ENCODE peak calls at places on chromosomes 12 and 14, in seven cellular contexts. F, C, S, R, A, P and T are unnamed samples.

GRCh38 chr12:46218509-46219095 is 50.2 kb downstream of the SLC38A1 start:
- DNase-seq in F (no peak), C (no peak), S (no peak), R (no peak), A (no peak), P (no peak), T (no peak)

GRCh38 chr12:3231399-3231876 is 154.3 kb downstream of the TSPAN9 start:
- DNase-seq in F (no peak), C (peak; percentile 68), S (no peak), R (no peak), A (peak; percentile 67), P (no peak), T (no peak)

GRCh38 chr12:1993871-1994371 is 10.3 kb downstream of the DCP1B start:
- DNase-seq in F (no peak), C (no peak), S (peak; percentile 95), R (no peak), A (no peak), P (no peak), T (no peak)

GRCh38 chr12:125185740-125186470 is 120.7 kb downstream of the AACS start:
- DNase-seq in F (peak; percentile 38), C (peak; percentile 72), S (peak; percentile 72), R (peak; percentile 63), A (peak; percentile 93), P (no peak), T (peak; percentile 52)

GRCh38 chr14:60276347-60276746 is 27.3 kb downstream of the PPM1A start:
- DNase-seq in F (no peak), C (no peak), S (no peak), R (no peak), A (no peak), P (no peak), T (no peak)

GRCh38 chr12:107990325-107990724 is 138.8 kb upstream of the WSCD2 start:
- DNase-seq in F (no peak), C (no peak), S (peak; percentile 17), R (peak; percentile 46), A (peak; percentile 74), P (no peak), T (no peak)

GRCh38 chr12:21776242-21776641 is 1.7 kb upstream of the KCNJ8 start:
- DNase-seq in F (no peak), C (no peak), S (no peak), R (no peak), A (no peak), P (no peak), T (no peak)

GRCh38 chr12:104846056-104846762 is 111.9 kb downstream of the SLC41A2 start:
- DNase-seq in F (no peak), C (no peak), S (no peak), R (no peak), A (no peak), P (no peak), T (no peak)

GRCh38 chr12:64780531-64781373 is 21.5 kb upstream of the GNS start:
- DNase-seq in F (no peak), C (peak; percentile 70), S (no peak), R (no peak), A (peak; percentile 53), P (no peak), T (peak; percentile 36)

GRCh38 chr12:49507139-49507538 is 31.7 kb upstream of the KCNH3 start:
- DNase-seq in F (no peak), C (no peak), S (peak; percentile 91), R (no peak), A (no peak), P (no peak), T (no peak)

GRCh38 chr14:51228890-51229289 is 11.2 kb upstream of the TMX1 start:
- DNase-seq in F (no peak), C (no peak), S (no peak), R (no peak), A (no peak), P (no peak), T (no peak)

GRCh38 chr12:30977124-30977523 is 50.6 kb downstream of the TSPAN11 start:
- DNase-seq in F (no peak), C (no peak), S (no peak), R (no peak), A (no peak), P (no peak), T (no peak)

GRCh38 chr14:101552786-101553231 is 8.5 kb upstream of the DIO3 start:
- DNase-seq in F (no peak), C (no peak), S (no peak), R (no peak), A (no peak), P (no peak), T (no peak)

GRCh38 chr12:130124605-130125244 is 37.5 kb upstream of the FZD10 start:
- DNase-seq in F (no peak), C (no peak), S (no peak), R (no peak), A (no peak), P (no peak), T (no peak)

GRCh38 chr12:40224439-40225291 is at the start of gene LRRK2:
- DNase-seq in F (no peak), C (peak; percentile 92), S (peak; percentile 15), R (no peak), A (peak; percentile 41), P (peak; percentile 25), T (no peak)

GRCh38 chr12:4899361-4899760 is 10.3 kb upstream of the KCNA1 start:
- DNase-seq in F (no peak), C (no peak), S (no peak), R (no peak), A (no peak), P (no peak), T (no peak)

GRCh38 chr14:77033622-77034521 is 5.4 kb upstream of the IRF2BPL start:
- DNase-seq in F (peak; percentile 80), C (peak; percentile 93), S (peak; percentile 91), R (peak; percentile 74), A (peak; percentile 95), P (no peak), T (peak; percentile 79)

GRCh38 chr14:30656190-30656632 is 34.1 kb downstream of the SCFD1 start:
- DNase-seq in F (no peak), C (no peak), S (peak; percentile 21), R (peak; percentile 28), A (peak; percentile 34), P (no peak), T (no peak)

GRCh38 chr14:37172024-37172869 is at the start of gene SLC25A21:
- DNase-seq in F (no peak), C (peak; percentile 77), S (no peak), R (no peak), A (peak; percentile 81), P (no peak), T (no peak)

GRCh38 chr12:94618995-94619695 is 31.2 kb downstream of the TMCC3 start:
- DNase-seq in F (peak; percentile 2), C (no peak), S (peak; percentile 81), R (no peak), A (no peak), P (no peak), T (no peak)

GRCh38 chr12:46209914-46210834 is 58.7 kb downstream of the SLC38A1 start:
- DNase-seq in F (peak; percentile 31), C (no peak), S (no peak), R (peak; percentile 41), A (no peak), P (no peak), T (no peak)

GRCh38 chr12:14410841-14411569 is 45.5 kb downstream of the ATF7IP start:
- DNase-seq in F (no peak), C (no peak), S (no peak), R (no peak), A (no peak), P (no peak), T (no peak)

GRCh38 chr12:88944403-88944802 is 364.1 kb upstream of the KITLG start:
- DNase-seq in F (no peak), C (no peak), S (peak; percentile 43), R (no peak), A (no peak), P (no peak), T (no peak)

GRCh38 chr12:108381793-108382436 is 42.8 kb upstream of the CMKLR1 start:
- DNase-seq in F (no peak), C (no peak), S (no peak), R (no peak), A (peak; percentile 63), P (no peak), T (no peak)

GRCh38 chr12:1872448-1872847 is 46.0 kb downstream of the CACNA2D4 start:
- DNase-seq in F (no peak), C (no peak), S (no peak), R (no peak), A (no peak), P (no peak), T (no peak)

GRCh38 chr12:2779281-2779680 is 15.5 kb upstream of the FKBP4 start:
- DNase-seq in F (no peak), C (no peak), S (no peak), R (no peak), A (no peak), P (no peak), T (no peak)

GRCh38 chr14:63867926-63868921 is 15.4 kb downstream of the SYNE2 start:
- DNase-seq in F (peak; percentile 11), C (no peak), S (peak; percentile 16), R (peak; percentile 48), A (no peak), P (no peak), T (no peak)

GRCh38 chr12:27013606-27014084 is 539 bp downstream of the TM7SF3 start:
- DNase-seq in F (no peak), C (no peak), S (no peak), R (no peak), A (no peak), P (no peak), T (no peak)

GRCh38 chr12:11884661-11885060 is 186.1 kb upstream of the BCL2L14 start:
- DNase-seq in F (no peak), C (no peak), S (no peak), R (no peak), A (no peak), P (no peak), T (no peak)

GRCh38 chr12:51318846-51319570 is 5.0 kb downstream of the BIN2 start:
- DNase-seq in F (peak; percentile 49), C (no peak), S (peak; percentile 16), R (peak; percentile 71), A (no peak), P (no peak), T (no peak)

GRCh38 chr12:1922075-1922709 is 3.7 kb upstream of the CACNA2D4 start:
- DNase-seq in F (no peak), C (no peak), S (no peak), R (no peak), A (peak; percentile 51), P (no peak), T (no peak)